ENCODE peak calls at places on chromosomes 3 and 15, in eight cellular contexts. I is stimulated activated CD4-positive, alpha-beta T cell treated with anti-CD3 and anti-CD28 coated beads, TNF-alpha, amount 100 ng/mL, for 24 hours; E is NCI-H2029 treated with DMSO at 0.1 percent for 48 hours; V is activated T-helper 1 cell treated with anti-CD3 and anti-CD28 coated beads, Interleukin-12 subunit alpha, Interleukin-12 subunit beta, Interleukin-2, Interleukin-4 antibody, amounts not matched to agents 30 ng/mL and 10 ng/mL and 1 ng/mL, durations not matched to agents 14 hours and 24 hours and 36 hours; C is B cell; S is stimulated activated CD8-positive, alpha-beta memory T cell treated with anti-CD3 and anti-CD28 coated beads, Interleukin-12 subunit alpha, Interleukin-12 subunit beta, amount 100 ng/mL, for 4 hours; X is heart right ventricle; D is SHP77. L is an unnamed sample.

GRCh38 chr3:63029326-63029725 is 154.1 kb upstream of the CADPS start:
- DNase-seq in I (no peak), E (no peak), V (no peak), C (no peak), S (no peak), X (no peak), D (no peak), L (no peak)

GRCh38 chr3:197552198-197552597 is 3.6 kb downstream of the BDH1 start:
- DNase-seq in I (no peak), E (no peak), V (no peak), C (no peak), S (no peak), X (no peak), D (no peak), L (no peak)

GRCh38 chr15:77160562-77161481 is 89.9 kb upstream of the TSPAN3 start:
- DNase-seq in I (no peak), E (peak; percentile 8), V (no peak), C (peak; percentile 32), S (no peak), X (no peak), D (no peak), L (no peak)

GRCh38 chr15:74157868-74158827 is 15.4 kb upstream of the ISLR start:
- DNase-seq in I (no peak), E (no peak), V (no peak), C (no peak), S (no peak), X (no peak), D (no peak), L (no peak)

GRCh38 chr15:59532770-59533379 is 78.7 kb upstream of the GCNT3 start:
- DNase-seq in I (peak; percentile 11), E (peak; percentile 5), V (no peak), C (peak; percentile 77), S (no peak), X (peak; percentile 12), D (peak; percentile 44), L (no peak)

GRCh38 chr15:63010386-63010785 is 32.2 kb upstream of the TPM1 start:
- DNase-seq in I (no peak), E (no peak), V (no peak), C (no peak), S (no peak), X (no peak), D (no peak), L (no peak)

GRCh38 chr3:97839944-97840343 is 18.1 kb downstream of the CRYBG3 start:
- DNase-seq in I (no peak), E (no peak), V (no peak), C (no peak), S (no peak), X (no peak), D (no peak), L (no peak)

GRCh38 chr15:38229700-38230099 is 22.9 kb upstream of the SPRED1 start:
- DNase-seq in I (no peak), E (no peak), V (no peak), C (no peak), S (no peak), X (no peak), D (no peak), L (no peak)

GRCh38 chr15:29530966-29531365 is 261.3 kb upstream of the NSMCE3 start:
- DNase-seq in I (no peak), E (no peak), V (no peak), C (no peak), S (no peak), X (no peak), D (no peak), L (no peak)

GRCh38 chr15:89103481-89104171 is 15.4 kb downstream of the ABHD2 start:
- DNase-seq in I (no peak), E (no peak), V (no peak), C (no peak), S (no peak), X (no peak), D (no peak), L (no peak)

GRCh38 chr3:135229018-135229495 is 434.0 kb downstream of the EPHB1 start:
- DNase-seq in I (no peak), E (peak; percentile 94), V (no peak), C (no peak), S (no peak), X (peak; percentile 18), D (peak; percentile 63), L (no peak)

GRCh38 chr3:170707899-170708298 is 122.0 kb upstream of the SLC7A14 start:
- DNase-seq in I (no peak), E (no peak), V (no peak), C (no peak), S (no peak), X (no peak), D (no peak), L (no peak)

GRCh38 chr3:135784557-135784956 is 181.0 kb upstream of the PPP2R3A start:
- DNase-seq in I (no peak), E (no peak), V (no peak), C (peak; percentile 15), S (no peak), X (no peak), D (no peak), L (no peak)

GRCh38 chr15:55775316-55775715 is 32.4 kb upstream of the PRTG start:
- DNase-seq in I (no peak), E (no peak), V (no peak), C (no peak), S (no peak), X (no peak), D (no peak), L (no peak)

GRCh38 chr3:143896486-143896885 is 48.2 kb upstream of the SLC9A9 start:
- DNase-seq in I (no peak), E (no peak), V (no peak), C (no peak), S (no peak), X (no peak), D (no peak), L (no peak)

GRCh38 chr3:44893097-44893496 is 18.7 kb downstream of the TGM4 start:
- DNase-seq in I (no peak), E (no peak), V (no peak), C (no peak), S (no peak), X (no peak), D (no peak), L (no peak)

GRCh38 chr3:126340596-126340942 is 16.6 kb downstream of the KLF15 start:
- DNase-seq in I (no peak), E (no peak), V (no peak), C (no peak), S (no peak), X (no peak), D (no peak), L (peak; percentile 26)

GRCh38 chr3:190183121-190183520 is 62.4 kb upstream of the P3H2 start:
- DNase-seq in I (no peak), E (no peak), V (no peak), C (no peak), S (no peak), X (peak; percentile 8), D (no peak), L (no peak)

GRCh38 chr3:48567500-48567899 is 3.9 kb upstream of the UCN2 start:
- DNase-seq in I (no peak), E (no peak), V (no peak), C (no peak), S (no peak), X (no peak), D (no peak), L (no peak)

GRCh38 chr15:74653426-74654082 is 37.9 kb downstream of the CLK3 start:
- DNase-seq in I (no peak), E (no peak), V (no peak), C (no peak), S (no peak), X (peak; percentile 38), D (no peak), L (no peak)

GRCh38 chr3:149967067-149967685 is 3.5 kb downstream of the PFN2 start:
- DNase-seq in I (no peak), E (peak; percentile 57), V (no peak), C (peak; percentile 48), S (no peak), X (no peak), D (peak; percentile 17), L (no peak)